ENCODE peak calls at places on chromosome 9, in four cellular contexts. X, Y, U and N are unnamed samples.

GRCh38 chr9:135906291-135907005 is 898 bp downstream of the CAMSAP1 start:
- DNase-seq in Y (no peak), X (no peak), U (no peak), N (peak)

GRCh38 chr9:132185164-132186009 is 23.5 kb downstream of the NTNG2 start:
- DNase-seq in U (no peak), Y (peak), X (no peak), N (no peak)

GRCh38 chr9:125176632-125177031 is 13.0 kb downstream of the PPP6C start:
- DNase-seq in Y (no peak), X (no peak), U (no peak), N (no peak)

GRCh38 chr9:128142596-128142995 is 6.7 kb upstream of the LCN2 start:
- DNase-seq in U (no peak), Y (no peak), X (no peak), N (no peak)

GRCh38 chr9:127854169-127854833 is at the start of gene ENG:
- DNase-seq in U (peak), X (peak), Y (peak), N (no peak)

GRCh38 chr9:98255064-98255577 is 328 bp downstream of the TBC1D2 start:
- DNase-seq in Y (peak), X (peak), U (no peak), N (peak)

GRCh38 chr9:93491593-93492232 is 38.3 kb upstream of the FAM120AOS start:
- DNase-seq in Y (no peak), X (no peak), U (no peak), N (no peak)

GRCh38 chr9:88523056-88523455 is 11.9 kb upstream of the NXNL2 start:
- DNase-seq in U (no peak), X (peak), Y (no peak), N (peak)

GRCh38 chr9:100670719-100671118 is 92.8 kb downstream of the CAVIN4 start:
- DNase-seq in Y (peak), U (peak), X (no peak), N (no peak)

GRCh38 chr9:22050924-22051323 is 41.8 kb upstream of the CDKN2B start:
- DNase-seq in U (no peak), X (no peak), Y (no peak), N (no peak)

GRCh38 chr9:93813687-93814560 is 141.2 kb downstream of the BARX1 start:
- DNase-seq in X (peak), U (peak), Y (peak), N (no peak)

GRCh38 chr9:127202461-127203139 is 62.0 kb upstream of the GARNL3 start:
- DNase-seq in X (no peak), U (no peak), Y (no peak), N (no peak)

GRCh38 chr9:9820411-9820810 is 792.4 kb downstream of the PTPRD start:
- DNase-seq in X (no peak), Y (no peak), U (no peak), N (no peak)

GRCh38 chr9:134396825-134397224 is 70.6 kb downstream of the RXRA start:
- DNase-seq in U (no peak), X (no peak), Y (no peak), N (no peak)

GRCh38 chr9:82763631-82764030 is 299.3 kb downstream of the RASEF start:
- DNase-seq in U (no peak), Y (peak), X (no peak), N (no peak)

GRCh38 chr9:126704157-126704941 is 90.6 kb downstream of the LMX1B start:
- DNase-seq in Y (no peak), U (no peak), X (peak), N (peak)

GRCh38 chr9:121299467-121300282 is 31.7 kb downstream of the GSN start:
- DNase-seq in U (no peak), X (no peak), Y (peak), N (no peak)

GRCh38 chr9:133609311-133610098 is at the start of gene FAM163B:
- DNase-seq in Y (peak), U (no peak), X (no peak), N (no peak)

GRCh38 chr9:35114113-35114847 is 1.4 kb downstream of the ATOSB start:
- DNase-seq in X (peak), U (peak), Y (peak), N (peak)

GRCh38 chr9:114822708-114823107 is 16.9 kb upstream of the TNFSF15 start:
- DNase-seq in U (no peak), X (no peak), Y (no peak), N (no peak)

GRCh38 chr9:77598510-77598909 is 49.6 kb downstream of the GNA14 start:
- DNase-seq in X (no peak), Y (no peak), U (no peak), N (peak)

GRCh38 chr9:136587944-136588662 is 42.3 kb upstream of the NOTCH1 start:
- DNase-seq in Y (peak), X (no peak), U (no peak), N (no peak)

GRCh38 chr9:114936566-114936965 is 6.2 kb upstream of the TNFSF8 start:
- DNase-seq in X (no peak), Y (no peak), U (no peak), N (no peak)

GRCh38 chr9:112753725-112754124 is 3.2 kb downstream of the SNX30 start:
- DNase-seq in Y (no peak), U (no peak), X (peak), N (peak)

GRCh38 chr9:105244274-105244995 is at the start of gene SLC44A1:
- DNase-seq in U (peak), X (peak), Y (peak), N (peak)

GRCh38 chr9:38182321-38182720 is 113.3 kb upstream of the SHB start:
- DNase-seq in U (peak), X (no peak), Y (no peak), N (no peak)

GRCh38 chr9:136625101-136626065 is 37.3 kb upstream of the EGFL7 start:
- DNase-seq in Y (peak), X (peak), U (peak), N (no peak)

GRCh38 chr9:36765468-36766341 is 193.0 kb downstream of the MELK start:
- DNase-seq in U (peak), X (no peak), Y (peak), N (no peak)

GRCh38 chr9:127049044-127049443 is 73.4 kb downstream of the ANGPTL2 start:
- DNase-seq in Y (no peak), X (peak), U (peak), N (peak)

GRCh38 chr9:93072383-93072795 is 13.9 kb downstream of the SUSD3 start:
- DNase-seq in X (no peak), U (peak), Y (no peak), N (no peak)

GRCh38 chr9:129524848-129525345 is 96.0 kb downstream of the C9orf50 start:
- DNase-seq in X (no peak), Y (no peak), U (no peak), N (no peak)

GRCh38 chr9:5872496-5872895 is 18.2 kb upstream of the MLANA start:
- DNase-seq in X (no peak), Y (no peak), U (no peak), N (no peak)

GRCh38 chr9:134536101-134536900 is 105.3 kb upstream of the COL5A1 start:
- DNase-seq in X (peak), U (no peak), Y (no peak), N (no peak)

GRCh38 chr9:30815585-30815984 is 1568.9 kb upstream of the ACO1 start:
- DNase-seq in U (no peak), Y (peak), X (no peak), N (no peak)

GRCh38 chr9:136631038-136632000 is 31.4 kb upstream of the EGFL7 start:
- DNase-seq in U (peak), X (peak), Y (peak), N (peak)

GRCh38 chr9:95880011-95880690 is 4.7 kb downstream of the ERCC6L2 start:
- DNase-seq in U (no peak), Y (no peak), X (no peak), N (no peak)